ENCODE peak calls at places on chromosome 2, in seven cellular contexts. E is upper lobe of right lung; C is NCI-H69; D is AG04450; Z is heart right ventricle; S is activated CD4-positive, alpha-beta T cell treated with anti-CD3 and anti-CD28 coated beads, Interleukin-2, amount 50 U/mL, for 48 hours; N is NCI-H446. F is an unnamed sample.

GRCh38 chr2:238502956-238503791 is 76.4 kb downstream of the ASB1 start:
- DNase-seq in Z (no peak), E (peak; percentile 58), N (no peak), S (no peak), C (no peak), D (no peak), F (no peak)

GRCh38 chr2:163812926-163813520 is 77.2 kb upstream of the FIGN start:
- DNase-seq in E (no peak), N (no peak), Z (no peak), C (no peak), S (no peak), D (no peak), F (no peak)

GRCh38 chr2:193847140-193847539 is 1652.4 kb upstream of the TMEFF2 start:
- DNase-seq in D (no peak), N (no peak), S (no peak), C (peak; percentile 58), Z (no peak), E (no peak), F (peak; percentile 7)

GRCh38 chr2:133812826-133813617 is 244.8 kb upstream of the NCKAP5 start:
- DNase-seq in C (no peak), N (no peak), S (no peak), E (no peak), D (no peak), Z (no peak), F (no peak)

GRCh38 chr2:95063401-95063958 is 38.0 kb downstream of the MAL start:
- DNase-seq in C (no peak), S (no peak), E (no peak), N (no peak), D (no peak), Z (no peak), F (no peak)

GRCh38 chr2:98800330-98801064 is 69.6 kb upstream of the MGAT4A start:
- DNase-seq in S (no peak), C (no peak), Z (no peak), D (no peak), N (peak; percentile 21), E (no peak), F (no peak)

GRCh38 chr2:118349365-118349764 is 261.1 kb downstream of the INSIG2 start:
- DNase-seq in E (no peak), D (no peak), Z (no peak), S (no peak), C (no peak), N (no peak), F (no peak)

GRCh38 chr2:127661949-127662510 is 13.3 kb downstream of the LIMS2 start:
- DNase-seq in S (no peak), E (peak; percentile 66), Z (peak; percentile 59), C (no peak), N (no peak), D (no peak), F (no peak)

GRCh38 chr2:5987117-5987787 is 295.1 kb downstream of the SOX11 start:
- DNase-seq in N (no peak), Z (no peak), C (no peak), S (no peak), E (no peak), D (no peak), F (no peak)

GRCh38 chr2:78304678-78305077 is 720.8 kb upstream of the REG3G start:
- DNase-seq in C (no peak), S (no peak), N (no peak), D (no peak), E (no peak), Z (no peak), F (peak; percentile 10)

F was measured in DMS53.